ENCODE peak calls at places on chromosomes 4 and X, in seven cellular contexts. R is astrocyte of the spinal cord, W is mesothelial cell of epicardium, M is nephron progenitor cell, X is neural crest cell, H is RWPE1, F is Calu3. T is an unnamed sample.
A peak's percentile ranks its signal among the peaks of the same experiment; 100 is the strongest.

GRCh38 chr4:59553739-59554126 is 1646.4 kb upstream of the ADGRL3 start:
- DNase-seq in R (peak; percentile 67), W (no peak), M (no peak), X (no peak), H (peak; percentile 57), F (no peak), T (no peak)

GRCh38 chr4:161555689-161556660 is 607.8 kb downstream of the FSTL5 start:
- DNase-seq in R (peak; percentile 82), W (no peak), M (no peak), X (no peak), H (peak; percentile 2), F (no peak), T (no peak)

GRCh38 chr4:41124916-41125548 is 89.3 kb downstream of the APBB2 start:
- DNase-seq in R (peak; percentile 40), W (no peak), M (no peak), X (no peak), H (peak; percentile 82), F (no peak), T (no peak)

GRCh38 chr4:30605616-30606015 is 114.6 kb upstream of the PCDH7 start:
- DNase-seq in R (peak; percentile 36), W (no peak), M (no peak), X (no peak), H (no peak), F (no peak), T (no peak)

GRCh38 chrX:107596651-107597050 is 31.7 kb upstream of the PRPS1 start:
- DNase-seq in R (no peak), W (no peak), M (no peak), X (no peak), H (no peak), F (peak; percentile 16), T (no peak)

GRCh38 chr4:156931267-156931666 is 40.3 kb downstream of the PDGFC start:
- DNase-seq in R (peak; percentile 95), W (no peak), M (no peak), X (no peak), H (peak; percentile 53), F (peak; percentile 61), T (no peak)

GRCh38 chr4:106316773-106317409 is 541 bp downstream of the AIMP1 start:
- DNase-seq in R (no peak), W (no peak), M (no peak), X (no peak), H (no peak), F (no peak), T (no peak)

GRCh38 chr4:1235381-1236102 is 13.4 kb downstream of the CTBP1 start:
- DNase-seq in R (no peak), W (no peak), M (no peak), X (no peak), H (no peak), F (no peak), T (no peak)

GRCh38 chrX:1380672-1381233 is 11.2 kb downstream of the SLC25A6 start:
- DNase-seq in R (no peak), W (no peak), M (no peak), X (no peak), H (no peak), F (no peak), T (no peak)

GRCh38 chr4:129111919-129112318 is 16.0 kb downstream of the C4orf33 start:
- DNase-seq in R (no peak), W (no peak), M (no peak), X (no peak), H (no peak), F (no peak), T (no peak)

GRCh38 chr4:145218251-145218650 is 37.9 kb upstream of the OTUD4 start:
- DNase-seq in R (no peak), W (no peak), M (no peak), X (no peak), H (no peak), F (no peak), T (no peak)

GRCh38 chr4:22434895-22435294 is 81.0 kb downstream of the ADGRA3 start:
- DNase-seq in R (peak; percentile 60), W (no peak), M (peak; percentile 44), X (peak; percentile 18), H (peak; percentile 5), F (peak; percentile 28), T (no peak)

GRCh38 chr4:19455196-19455595 is 796.5 kb upstream of the SLIT2 start:
- DNase-seq in R (no peak), W (no peak), M (no peak), X (no peak), H (no peak), F (no peak), T (no peak)
- TF ChIP-seq CTCF in R (no peak), W (no peak), M (no peak), X (no peak), H (no peak), F (no peak), T (no peak)

DNA sequence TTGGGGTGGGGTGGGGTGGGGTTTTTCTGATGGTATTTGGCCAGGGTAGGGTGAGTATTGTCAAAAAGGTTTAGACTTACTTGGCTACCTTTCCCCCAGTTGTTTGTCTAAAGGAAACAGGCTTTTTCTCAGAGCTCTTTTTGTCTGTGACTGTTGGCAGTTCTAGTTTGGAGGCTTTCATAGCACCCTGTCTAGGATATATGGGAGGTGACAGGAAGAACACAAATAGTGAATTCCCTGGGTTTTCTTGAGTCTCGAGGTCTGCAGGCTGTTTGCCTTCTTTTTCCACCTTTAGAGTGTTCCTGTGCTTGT is 13.5 kb downstream of the RPS6KA3 start:
- DNase-seq in R (no peak), W (no peak), M (no peak), X (no peak), H (no peak), F (no peak), T (no peak)
- TF ChIP-seq CTCF in R (no peak), W (no peak), M (no peak), X (no peak), H (no peak), F (no peak), T (no peak)

GRCh38 chrX:20066968-20067708 is 49.6 kb downstream of the MAP7D2 start:
- DNase-seq in R (peak; percentile 66), W (no peak), M (no peak), X (no peak), H (peak; percentile 24), F (peak; percentile 36), T (no peak)

GRCh38 chrX:20063153-20063552 is 53.6 kb downstream of the MAP7D2 start:
- DNase-seq in R (no peak), W (no peak), M (no peak), X (no peak), H (no peak), F (no peak), T (no peak)

GRCh38 chrX:20060961-20061868 is 55.5 kb downstream of the MAP7D2 start:
- DNase-seq in R (no peak), W (no peak), M (no peak), X (no peak), H (no peak), F (no peak), T (no peak)

GRCh38 chrX:20061869-20062254 is 54.8 kb downstream of the MAP7D2 start:
- DNase-seq in R (peak; percentile 68), W (no peak), M (no peak), X (no peak), H (no peak), F (no peak), T (no peak)

DNA sequence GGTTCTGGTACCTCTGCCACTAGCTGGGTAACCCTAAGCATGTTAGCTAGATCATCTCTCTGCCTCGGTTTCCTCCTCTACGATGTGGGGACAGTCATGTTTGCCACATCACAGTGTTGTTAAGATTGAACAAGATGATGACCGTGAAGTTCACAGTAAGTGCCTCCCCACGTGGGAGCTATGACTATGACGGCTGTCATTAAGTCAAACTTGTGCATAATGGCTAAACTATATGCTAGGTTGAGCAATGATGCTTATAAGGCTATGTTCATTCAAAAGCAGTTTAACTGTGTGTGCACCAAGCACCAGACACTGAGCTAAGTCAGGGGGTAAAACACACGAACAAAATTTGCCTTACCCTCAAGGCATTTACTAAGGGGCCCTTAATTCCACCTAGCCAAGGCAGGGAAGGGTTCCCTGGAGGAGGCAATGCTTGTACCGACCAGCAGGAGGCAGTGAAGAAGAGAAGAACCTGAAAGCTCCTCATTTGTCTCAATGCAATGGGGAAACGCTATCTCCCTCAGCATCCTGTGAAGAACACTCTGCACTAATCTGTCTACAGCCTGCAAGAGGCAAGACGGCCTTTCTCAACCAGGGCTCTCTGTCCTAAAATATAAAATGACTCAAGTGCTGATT is 52.9 kb downstream of the MAP7D2 start:
- DNase-seq in R (no peak), W (no peak), M (no peak), X (no peak), H (no peak), F (no peak), T (no peak)
- TF ChIP-seq CTCF in R (peak; percentile 34), W (no peak), M (no peak), X (peak; percentile 26), H (no peak), F (no peak), T (no peak)

DNA sequence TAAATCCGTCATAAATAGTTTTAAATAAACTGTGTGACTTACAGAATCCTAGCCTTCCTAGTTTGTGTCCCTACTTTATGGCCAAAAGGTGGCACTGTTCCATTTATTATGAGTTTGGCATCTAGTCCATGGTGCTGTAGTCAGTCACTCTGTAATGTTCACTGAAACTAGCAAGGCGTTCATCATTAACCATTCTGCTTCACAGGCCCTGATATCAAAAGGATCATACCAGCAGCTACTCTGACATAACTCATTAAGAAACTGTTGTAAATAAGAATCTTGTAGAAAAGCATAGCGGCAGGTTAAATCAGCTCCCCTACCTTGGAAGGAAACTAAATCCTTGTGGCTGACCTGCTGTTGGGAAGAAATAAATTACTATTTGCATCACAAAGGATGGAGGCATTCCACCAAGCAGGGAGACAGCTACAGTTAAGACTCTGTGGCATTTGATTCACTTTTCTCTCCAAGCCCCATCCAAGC is 919.6 kb upstream of the DIAPH2 start:
- DNase-seq in R (peak; percentile 45), W (no peak), M (no peak), X (peak; percentile 1), H (peak; percentile 2), F (peak; percentile 1), T (no peak)
- TF ChIP-seq CTCF in R (peak; percentile 35), W (peak; percentile 51), M (peak; percentile 66), X (peak; percentile 78), H (peak; percentile 27), F (no peak), T (no peak)

DNA sequence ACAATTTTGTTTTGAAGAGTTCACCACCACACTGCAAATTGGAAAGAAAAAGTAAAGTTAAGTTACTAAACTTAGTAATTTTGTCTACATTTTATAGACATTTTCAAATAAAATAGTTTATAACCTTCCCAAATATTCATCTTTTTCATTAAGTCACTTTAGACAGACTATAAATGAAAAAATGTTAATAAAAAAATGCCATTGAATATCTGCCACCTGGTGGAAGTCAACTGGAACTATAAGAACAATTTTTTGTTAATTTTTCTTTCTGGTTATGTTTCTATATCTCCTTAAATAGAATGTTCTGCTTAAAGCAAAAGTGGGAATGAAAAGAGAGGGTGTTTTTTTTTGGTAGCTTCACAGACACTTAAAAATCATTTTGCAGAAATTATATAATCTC is 534.4 kb upstream of the PCDH10 start:
- DNase-seq in R (peak; percentile 20), W (no peak), M (no peak), X (no peak), H (no peak), F (no peak), T (no peak)
- TF ChIP-seq CTCF in R (peak; percentile 38), W (peak; percentile 85), M (peak; percentile 43), X (peak; percentile 79), H (peak; percentile 39), F (no peak), T (no peak)

T was measured in natural killer cell.